ENCODE peak calls at places on chromosomes 6 and 20, in eight cellular contexts. J is left ventricle myocardium inferior; H is hepatocyte; C is colonic mucosa; K is CD4-positive, alpha-beta T cell; F is HCT116; V is body of pancreas; U is A549. E is an unnamed sample.

GRCh38 chr20:50992733-50993457 is 30.0 kb downstream of the KCNG1 start:
- DNase-seq in K (no peak), V (no peak), H (peak), F (peak), U (peak), J (no peak), C (peak), E (peak)

GRCh38 chr20:44894959-44895358 is 9.5 kb downstream of the YWHAB start:
- DNase-seq in U (no peak), H (no peak), F (no peak), J (no peak), C (no peak), K (no peak), V (no peak), E (no peak)

GRCh38 chr6:109242923-109243322 is 139.3 kb downstream of the CD164 start:
- DNase-seq in C (no peak), J (no peak), V (no peak), K (no peak), H (no peak), F (no peak), U (no peak), E (no peak)

GRCh38 chr6:118903134-118903533 is 9.2 kb downstream of the ASF1A start:
- DNase-seq in V (no peak), C (no peak), U (no peak), H (no peak), K (no peak), J (no peak), F (no peak), E (no peak)

GRCh38 chr6:134502614-134503541 is 185.0 kb upstream of the SGK1 start:
- DNase-seq in U (no peak), C (peak), H (peak), K (no peak), J (no peak), F (no peak), V (peak), E (no peak)

GRCh38 chr6:85662251-85662650 is 19.6 kb upstream of the SYNCRIP start:
- DNase-seq in F (no peak), C (no peak), U (no peak), J (no peak), K (no peak), V (no peak), H (no peak), E (no peak)

GRCh38 chr6:2614842-2615241 is 135.9 kb downstream of the MYLK4 start:
- DNase-seq in U (no peak), V (no peak), K (no peak), C (no peak), F (no peak), H (no peak), J (no peak), E (no peak)

GRCh38 chr20:59173938-59174496 is 10.4 kb downstream of the ZNF831 start:
- DNase-seq in C (no peak), V (no peak), K (no peak), H (no peak), F (no peak), U (no peak), J (no peak), E (no peak)

GRCh38 chr6:90003069-90003800 is 109.0 kb downstream of the GJA10 start:
- DNase-seq in F (no peak), V (no peak), H (no peak), U (no peak), K (no peak), C (no peak), J (no peak), E (no peak)

GRCh38 chr20:19975436-19975799 is 41.7 kb upstream of the NAA20 start:
- DNase-seq in V (peak), F (no peak), C (no peak), J (peak), U (peak), K (no peak), H (no peak), E (no peak)

GRCh38 chr6:55836481-55836880 is 38.9 kb downstream of the BMP5 start:
- DNase-seq in C (peak), V (peak), F (no peak), K (no peak), J (no peak), H (peak), U (no peak), E (no peak)

GRCh38 chr6:150251566-150252186 is 108.8 kb downstream of the PPP1R14C start:
- DNase-seq in V (no peak), K (no peak), H (no peak), C (no peak), J (no peak), F (no peak), U (no peak), E (no peak)
- H3K27ac ChIP-seq in V (no peak), K (no peak), H (no peak), C (no peak), J (no peak), F (no peak), U (no peak), E (peak)

DNA sequence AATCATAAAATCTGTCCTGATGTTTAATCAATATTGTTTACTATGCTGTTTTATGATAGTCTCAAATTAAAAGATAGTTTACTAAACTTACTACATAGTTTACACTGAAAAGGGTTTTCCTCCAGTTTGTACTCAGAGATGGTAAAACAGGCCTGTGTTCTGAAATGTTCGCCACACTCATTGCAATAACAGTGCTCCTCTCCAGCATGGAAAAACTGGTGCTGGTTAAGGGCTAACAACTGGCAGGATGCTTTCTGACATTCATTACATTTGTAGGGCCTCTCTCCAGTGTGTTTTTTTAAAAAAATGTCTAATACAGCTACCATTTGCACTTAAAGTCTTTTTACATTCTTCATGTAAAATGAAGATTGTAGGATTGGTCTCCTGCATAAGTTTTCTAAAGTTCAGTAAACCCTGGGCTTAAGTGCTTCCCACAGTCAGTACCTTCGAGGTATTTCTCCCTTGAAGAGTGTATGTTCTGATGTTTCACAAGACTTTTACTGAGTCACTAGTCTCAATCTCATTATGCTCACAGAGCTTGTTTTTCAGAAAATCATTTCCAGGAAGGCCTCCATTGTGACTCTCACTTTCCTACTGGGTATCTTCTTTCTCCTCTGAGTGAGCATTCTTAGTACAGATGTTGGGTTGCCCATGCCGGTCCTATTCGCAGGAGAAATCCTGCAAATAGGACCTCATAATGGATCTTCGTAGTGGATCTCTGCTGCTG is 8.7 kb upstream of the ZSCAN12 start:
- DNase-seq in U (no peak), K (no peak), C (no peak), H (peak), J (no peak), V (no peak), F (no peak), E (no peak)
- H3K27ac ChIP-seq in U (no peak), K (no peak), C (no peak), H (no peak), J (no peak), V (no peak), F (no peak), E (no peak)

DNA sequence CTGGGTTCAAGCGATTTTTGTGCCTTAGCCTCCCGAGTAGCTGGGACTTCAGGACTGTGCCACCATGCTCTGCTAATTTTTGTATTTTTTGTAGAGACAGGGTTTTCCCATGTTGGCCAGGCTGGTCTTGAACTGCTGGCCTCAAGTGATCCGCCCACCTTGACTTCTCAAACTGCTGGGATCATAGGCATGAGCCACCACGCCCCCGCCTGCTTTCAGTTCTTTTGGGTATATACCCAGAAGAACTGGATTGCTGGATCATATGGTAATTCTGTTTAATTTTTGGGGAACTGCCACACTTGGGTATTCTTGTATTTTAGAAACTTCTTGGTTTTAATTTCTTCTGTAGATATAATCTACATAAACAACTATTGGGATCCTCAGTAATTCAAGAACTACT is 17.0 kb downstream of the CDS2 start:
- DNase-seq in U (no peak), F (no peak), K (no peak), J (no peak), C (no peak), V (no peak), H (no peak), E (no peak)
- H3K27ac ChIP-seq in U (no peak), F (no peak), K (no peak), J (peak), C (no peak), V (no peak), H (no peak), E (no peak)

GRCh38 chr6:133057352-133057751 is 183.8 kb upstream of the EYA4 start:
- DNase-seq in H (no peak), K (no peak), V (no peak), F (no peak), C (no peak), J (no peak), U (no peak), E (no peak)

GRCh38 chr6:133051264-133051663 is 189.9 kb upstream of the EYA4 start:
- DNase-seq in U (no peak), H (no peak), C (no peak), F (no peak), K (no peak), V (no peak), J (no peak), E (no peak)

GRCh38 chr6:133052465-133052864 is 188.7 kb upstream of the EYA4 start:
- DNase-seq in C (no peak), F (no peak), J (no peak), K (no peak), U (no peak), H (no peak), V (no peak), E (no peak)

GRCh38 chr6:133055527-133055966 is 185.6 kb upstream of the EYA4 start:
- DNase-seq in C (no peak), U (no peak), K (no peak), F (no peak), J (no peak), V (no peak), H (no peak), E (no peak)
- H3K27ac ChIP-seq in C (no peak), U (no peak), K (no peak), F (no peak), J (peak), V (no peak), H (no peak), E (no peak)

GRCh38 chr20:41408986-41409385 is 42.4 kb upstream of the EMILIN3 start:
- DNase-seq in C (no peak), H (no peak), F (no peak), J (no peak), K (no peak), V (no peak), U (no peak), E (no peak)
- H3K27ac ChIP-seq in C (no peak), H (no peak), F (no peak), J (peak), K (no peak), V (no peak), U (no peak), E (no peak)

GRCh38 chr20:24502184-24502583 is 32.8 kb downstream of the SYNDIG1 start:
- DNase-seq in U (peak), H (peak), V (peak), F (no peak), K (no peak), J (no peak), C (peak), E (no peak)
- H3K27ac ChIP-seq in U (peak), H (peak), V (no peak), F (no peak), K (no peak), J (peak), C (no peak), E (no peak)

GRCh38 chr20:5806457-5807263 is 56.5 kb downstream of the SHLD1 start:
- DNase-seq in C (no peak), U (no peak), V (no peak), F (no peak), J (no peak), K (no peak), H (no peak), E (no peak)

GRCh38 chr20:5811746-5812145 is 61.5 kb downstream of the SHLD1 start:
- DNase-seq in U (no peak), J (no peak), F (no peak), K (no peak), H (no peak), C (no peak), V (no peak), E (no peak)

GRCh38 chr20:5809495-5809894 is 59.3 kb downstream of the SHLD1 start:
- DNase-seq in F (no peak), C (no peak), K (no peak), V (no peak), J (no peak), U (no peak), H (no peak), E (no peak)

GRCh38 chr20:5808901-5809300 is 58.7 kb downstream of the SHLD1 start:
- DNase-seq in J (no peak), C (no peak), K (no peak), H (no peak), U (no peak), V (no peak), F (no peak), E (no peak)

GRCh38 chr20:5807431-5807830 is 57.2 kb downstream of the SHLD1 start:
- DNase-seq in U (no peak), V (no peak), J (no peak), F (no peak), C (no peak), H (no peak), K (no peak), E (no peak)
- H3K27ac ChIP-seq in U (no peak), V (no peak), J (no peak), F (no peak), C (no peak), H (no peak), K (no peak), E (no peak)

GRCh38 chr20:4725263-4725550 is 3.5 kb downstream of the PRND start:
- DNase-seq in J (no peak), K (no peak), C (no peak), H (no peak), U (no peak), F (no peak), V (no peak), E (no peak)
- H3K27ac ChIP-seq in J (no peak), K (no peak), C (no peak), H (no peak), U (no peak), F (no peak), V (no peak), E (no peak)

GRCh38 chr20:62134735-62135231 is 8.4 kb downstream of the PSMA7 start:
- DNase-seq in H (peak), J (no peak), U (no peak), F (no peak), K (no peak), V (no peak), C (no peak), E (no peak)

GRCh38 chr20:62133864-62134263 is 9.3 kb downstream of the PSMA7 start:
- DNase-seq in C (no peak), U (no peak), K (no peak), H (no peak), J (no peak), F (no peak), V (no peak), E (no peak)

GRCh38 chr20:62132421-62132820 is 10.1 kb downstream of the LSM14B start:
- DNase-seq in H (no peak), J (no peak), C (no peak), U (no peak), V (no peak), F (no peak), K (no peak), E (no peak)

GRCh38 chr20:62131560-62132320 is 9.5 kb downstream of the LSM14B start:
- DNase-seq in V (no peak), K (no peak), C (no peak), H (no peak), J (no peak), U (no peak), F (no peak), E (no peak)

DNA sequence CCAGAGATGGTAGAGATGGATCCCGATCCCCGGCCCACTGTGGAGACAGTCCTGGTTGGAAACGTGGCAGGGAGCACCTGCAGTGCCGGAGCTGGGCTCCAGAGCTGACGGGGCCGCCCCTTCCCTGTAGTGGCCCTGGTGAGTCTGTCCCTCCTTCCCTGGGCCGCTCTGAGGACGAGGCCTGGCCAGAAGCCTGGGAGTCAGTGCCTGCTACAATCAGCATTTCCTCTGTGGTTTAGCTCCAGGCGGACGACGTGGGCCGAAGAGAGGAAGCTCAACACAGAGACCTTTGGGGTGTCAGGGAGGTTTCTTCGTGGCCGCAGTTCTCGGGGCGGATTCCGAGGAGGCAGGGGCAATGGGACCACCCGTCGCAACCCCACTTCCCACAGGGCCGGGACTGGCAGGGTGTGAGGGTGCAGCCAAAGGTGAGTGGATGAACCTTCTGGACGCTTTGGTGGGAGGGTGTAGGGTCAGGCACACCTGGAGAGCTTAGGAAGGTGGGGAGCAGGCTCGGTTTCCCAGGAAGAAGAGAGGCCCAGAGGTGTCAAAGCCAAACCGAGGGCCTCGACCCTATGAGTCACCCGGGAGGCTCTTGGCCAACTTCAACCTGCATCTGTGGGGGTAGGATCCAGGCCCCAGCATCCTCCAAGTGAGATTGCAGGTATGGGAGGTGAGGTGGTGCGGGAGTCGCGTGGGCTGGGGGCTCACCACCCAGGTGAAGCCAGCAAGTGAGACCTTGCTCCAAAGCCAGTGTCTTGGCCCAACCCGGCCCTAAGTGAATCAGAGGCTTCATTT is 9.9 kb downstream of the PSMA7 start:
- DNase-seq in F (no peak), K (no peak), V (no peak), H (no peak), J (peak), U (no peak), C (no peak), E (no peak)
- H3K27ac ChIP-seq in F (no peak), K (peak), V (no peak), H (no peak), J (peak), U (no peak), C (no peak), E (no peak)

E was measured in epithelial cell of prostate.